ENCODE peak calls at places on chromosomes 16 and 17, in five cellular contexts. K is A673, R is astrocyte of the cerebellum, A is foreskin fibroblast, E is choroid plexus epithelial cell. S is an unnamed sample.

GRCh38 chr17:62706598-62707424 is 79.3 kb downstream of the MRC2 start:
- DNase-seq in K (no peak), R (no peak), A (no peak), E (no peak), S (no peak)

GRCh38 chr16:72493681-72494415 is 321.9 kb upstream of the PMFBP1 start:
- DNase-seq in K (no peak), R (no peak), A (peak; percentile 62), E (peak; percentile 48), S (no peak)

GRCh38 chr16:70437017-70437581 is 1.8 kb downstream of the ST3GAL2 start:
- DNase-seq in K (peak; percentile 75), R (peak; percentile 63), A (peak; percentile 93), E (peak; percentile 91), S (no peak)

GRCh38 chr16:78489072-78489471 is 389.6 kb downstream of the WWOX start:
- DNase-seq in K (no peak), R (no peak), A (no peak), E (no peak), S (no peak)

GRCh38 chr17:46766493-46767491 is 51.7 kb downstream of the WNT3 start:
- DNase-seq in K (no peak), R (no peak), A (no peak), E (no peak), S (no peak)

GRCh38 chr16:53872248-53873221 is 168.6 kb downstream of the FTO start:
- DNase-seq in K (no peak), R (peak; percentile 88), A (peak; percentile 70), E (peak; percentile 65), S (peak; percentile 41)

GRCh38 chr16:16075463-16076399 is 126.3 kb downstream of the ABCC1 start:
- DNase-seq in K (no peak), R (no peak), A (peak; percentile 71), E (peak; percentile 82), S (no peak)

GRCh38 chr17:15291674-15292361 is 26.7 kb upstream of the PMP22 start:
- DNase-seq in K (no peak), R (peak; percentile 70), A (no peak), E (peak; percentile 72), S (no peak)

GRCh38 chr16:51818342-51818944 is 667.4 kb upstream of the SALL1 start:
- DNase-seq in K (peak; percentile 78), R (no peak), A (peak; percentile 79), E (peak; percentile 83), S (peak; percentile 71)

GRCh38 chr16:85625053-85625452 is 11.9 kb downstream of the GSE1 start:
- DNase-seq in K (no peak), R (no peak), A (no peak), E (no peak), S (no peak)

GRCh38 chr16:58016841-58017446 is 8.6 kb upstream of the MMP15 start:
- DNase-seq in K (no peak), R (no peak), A (no peak), E (no peak), S (no peak)

GRCh38 chr16:75053791-75054555 is 55.1 kb downstream of the ZNRF1 start:
- DNase-seq in K (peak; percentile 52), R (no peak), A (peak; percentile 15), E (no peak), S (no peak)

GRCh38 chr17:910503-911194 is 68.9 kb downstream of the NXN start:
- DNase-seq in K (no peak), R (no peak), A (peak; percentile 83), E (peak; percentile 27), S (no peak)

GRCh38 chr16:1771072-1771863 is at the start of gene NME3:
- DNase-seq in K (peak; percentile 71), R (no peak), A (peak; percentile 90), E (peak; percentile 77), S (peak; percentile 73)

GRCh38 chr16:28543072-28543471 is 4.3 kb upstream of the NUPR1 start:
- DNase-seq in K (no peak), R (no peak), A (no peak), E (peak; percentile 32), S (peak; percentile 49)

GRCh38 chr17:77600346-77600745 is 358.2 kb upstream of the TNRC6C start:
- DNase-seq in K (no peak), R (no peak), A (no peak), E (no peak), S (no peak)

GRCh38 chr17:6456914-6457687 is 12.8 kb downstream of the PIMREG start:
- DNase-seq in K (no peak), R (no peak), A (peak; percentile 89), E (peak; percentile 54), S (peak; percentile 48)

GRCh38 chr16:23999663-24000062 is 163.9 kb downstream of the PRKCB start:
- DNase-seq in K (no peak), R (no peak), A (no peak), E (no peak), S (no peak)

GRCh38 chr17:81253358-81254131 is 14.4 kb downstream of the NDUFAF8 start:
- DNase-seq in K (peak; percentile 59), R (no peak), A (peak; percentile 64), E (peak; percentile 55), S (peak; percentile 40)

GRCh38 chr17:47866941-47867340 is 16.0 kb upstream of the SP6 start:
- DNase-seq in K (no peak), R (no peak), A (no peak), E (no peak), S (peak; percentile 48)

GRCh38 chr16:83458612-83459011 is 349.2 kb upstream of the HSBP1 start:
- DNase-seq in K (no peak), R (no peak), A (peak; percentile 5), E (peak; percentile 93), S (peak; percentile 74)

GRCh38 chr17:47850373-47850691 is 631 bp downstream of the SP6 start:
- DNase-seq in K (no peak), R (no peak), A (no peak), E (no peak), S (no peak)

GRCh38 chr16:81480856-81481821 is 36.5 kb downstream of the CMIP start:
- DNase-seq in K (no peak), R (no peak), A (no peak), E (peak; percentile 42), S (no peak)

GRCh38 chr16:10731790-10732189 is 11.9 kb upstream of the NUBP1 start:
- DNase-seq in K (no peak), R (no peak), A (no peak), E (no peak), S (no peak)

GRCh38 chr16:77359065-77359502 is 75.8 kb downstream of the ADAMTS18 start:
- DNase-seq in K (no peak), R (peak; percentile 27), A (peak; percentile 65), E (peak; percentile 60), S (peak; percentile 75)

GRCh38 chr17:37779554-37779953 is 34.7 kb upstream of the HNF1B start:
- DNase-seq in K (no peak), R (peak; percentile 68), A (peak; percentile 52), E (no peak), S (peak; percentile 51)

GRCh38 chr17:64709481-64709880 is 47.4 kb upstream of the SMURF2 start:
- DNase-seq in K (no peak), R (no peak), A (no peak), E (no peak), S (no peak)

GRCh38 chr17:50133028-50133768 is 3.2 kb upstream of the SAMD14 start:
- DNase-seq in K (no peak), R (no peak), A (peak; percentile 71), E (no peak), S (no peak)

GRCh38 chr17:37839196-37839978 is 84.8 kb upstream of the TBC1D3K start:
- DNase-seq in K (no peak), R (no peak), A (no peak), E (no peak), S (no peak)

GRCh38 chr16:22751685-22752084 is 62.3 kb upstream of the HS3ST2 start:
- DNase-seq in K (no peak), R (no peak), A (no peak), E (no peak), S (no peak)

GRCh38 chr17:4900231-4901107 is 1.1 kb downstream of the C17orf107 start:
- DNase-seq in K (no peak), R (no peak), A (no peak), E (no peak), S (no peak)

GRCh38 chr16:89482824-89483220 is 7.5 kb downstream of the ANKRD11 start:
- DNase-seq in K (no peak), R (no peak), A (no peak), E (no peak), S (no peak)

GRCh38 chr16:89484923-89485679 is 5.3 kb downstream of the ANKRD11 start:
- DNase-seq in K (no peak), R (no peak), A (no peak), E (no peak), S (no peak)

GRCh38 chr16:89485701-89486246 is 4.6 kb downstream of the ANKRD11 start:
- DNase-seq in K (no peak), R (no peak), A (no peak), E (no peak), S (no peak)

GRCh38 chr16:89482087-89482823 is 8.1 kb downstream of the ANKRD11 start:
- DNase-seq in K (no peak), R (no peak), A (no peak), E (no peak), S (no peak)

DNA sequence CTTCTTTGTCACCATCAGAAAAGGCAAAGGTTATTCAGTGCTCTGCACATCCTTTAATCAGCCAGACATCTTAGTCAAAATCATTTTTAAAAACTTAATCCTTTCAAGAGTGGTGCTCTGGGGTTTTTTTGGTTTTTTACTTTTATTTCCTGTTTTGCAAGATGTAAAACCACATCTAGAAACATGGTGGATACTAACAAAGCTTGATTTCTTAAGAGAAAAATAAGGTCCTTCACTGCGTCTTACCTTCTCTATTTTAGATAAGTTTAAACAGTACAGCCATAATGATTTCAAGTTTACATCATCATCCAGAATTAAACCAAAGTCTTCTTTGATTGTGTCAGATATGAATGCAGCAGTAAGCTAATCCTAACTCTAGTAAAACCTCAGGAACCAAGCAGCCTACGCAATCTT is 6.3 kb downstream of the ANKRD11 start:
- DNase-seq in K (no peak), R (no peak), A (no peak), E (no peak), S (no peak)
- TF ChIP-seq CTCF in K (no peak), R (no peak), A (no peak), E (no peak), S (no peak)

GRCh38 chr17:74922694-74923537 is at the start of gene USH1G:
- DNase-seq in K (peak; percentile 24), R (no peak), A (peak; percentile 42), E (no peak), S (peak; percentile 33)
- H3K4me3 ChIP-seq in K (peak within 1 kb of the TSS; percentile 31), R (no peak within 1 kb of the TSS), A (no peak within 1 kb of the TSS), E (no peak within 1 kb of the TSS), S (peak within 1 kb of the TSS; percentile 62)

GRCh38 chr16:734208-734980 is 6.4 kb downstream of the CIAO3 start:
- DNase-seq in K (no peak), R (no peak), A (no peak), E (no peak), S (no peak)

GRCh38 chr16:730666-731509 is 4.0 kb downstream of the HAGHL start:
- DNase-seq in K (no peak), R (no peak), A (no peak), E (no peak), S (no peak)

GRCh38 chr16:732332-732731 is 5.4 kb downstream of the HAGHL start:
- DNase-seq in K (no peak), R (no peak), A (no peak), E (no peak), S (no peak)

GRCh38 chr16:733382-734207 is 6.7 kb downstream of the HAGHL start:
- DNase-seq in K (no peak), R (no peak), A (no peak), E (no peak), S (no peak)

GRCh38 chr16:732936-733335 is 6.0 kb downstream of the HAGHL start:
- DNase-seq in K (no peak), R (no peak), A (peak; percentile 54), E (no peak), S (no peak)
- TF ChIP-seq CTCF in K (no peak), R (no peak), A (no peak), E (no peak), S (no peak)

GRCh38 chr16:13921328-13921727 is 1.4 kb downstream of the ERCC4 start:
- DNase-seq in K (no peak), R (no peak), A (no peak), E (no peak), S (no peak)
- H3K4me3 ChIP-seq in K (peak overlapping the region; percentile 95), R (peak overlapping the region; percentile 70), A (peak overlapping the region; percentile 92), E (no peak overlapping the region), S (no peak overlapping the region)